ENCODE peak calls at places on chromosomes 11 and 22, in six cellular contexts. V is T-helper 2 cell; O is astrocyte of the spinal cord; B is activated T-cell treated with anti-CD3 and anti-CD28 coated beads, Interleukin-2, amount 50 U/mL, for 4 hours; W is cardiac fibroblast; R is activated CD8-positive, alpha-beta memory T cell treated with anti-CD3 and anti-CD28 coated beads, Interleukin-2, amount 50 U/mL, for 4 hours. K is an unnamed sample.

GRCh38 chr11:68751331-68751856 is at the start of gene TESMIN:
- DNase-seq in V (peak; percentile 90), B (peak; percentile 94), R (peak; percentile 92), O (peak; percentile 62), W (peak; percentile 74), K (peak; percentile 10)

GRCh38 chr11:2930705-2931415 is 1.6 kb upstream of the PHLDA2 start:
- DNase-seq in R (peak; percentile 38), O (peak; percentile 54), W (peak; percentile 53), V (no peak), B (peak; percentile 31), K (peak; percentile 31)

GRCh38 chr11:61891331-61892084 is at the start of gene FADS3:
- DNase-seq in V (peak; percentile 68), R (peak; percentile 48), O (peak; percentile 76), B (peak; percentile 26), W (peak; percentile 90), K (no peak)

GRCh38 chr11:93608280-93608862 is 53.1 kb upstream of the CEP295 start:
- DNase-seq in B (no peak), O (no peak), V (no peak), W (no peak), R (no peak), K (no peak)

GRCh38 chr11:7651140-7651551 is 22.2 kb downstream of the CYB5R2 start:
- DNase-seq in V (no peak), O (no peak), W (no peak), R (no peak), B (no peak), K (no peak)

GRCh38 chr22:44887941-44888366 is 121.9 kb downstream of the PHF21B start:
- DNase-seq in W (no peak), O (no peak), B (no peak), R (no peak), V (no peak), K (no peak)

GRCh38 chr11:62880231-62880802 is 379 bp upstream of the SLC3A2 start:
- DNase-seq in V (no peak), R (no peak), O (peak; percentile 69), W (peak; percentile 92), B (no peak), K (no peak)

GRCh38 chr11:95050595-95051202 is 1.5 kb downstream of the KDM4F start:
- DNase-seq in W (no peak), V (no peak), B (no peak), O (no peak), R (no peak), K (no peak)

GRCh38 chr11:93329936-93330445 is 551 bp upstream of the DEUP1 start:
- DNase-seq in O (peak; percentile 10), V (no peak), R (no peak), W (no peak), B (no peak), K (no peak)

GRCh38 chr22:26086359-26086758 is 82.9 kb upstream of the SEZ6L start:
- DNase-seq in R (no peak), O (no peak), W (no peak), V (no peak), B (no peak), K (no peak)

GRCh38 chr22:38523479-38523878 is 17.4 kb upstream of the DDX17 start:
- DNase-seq in B (no peak), W (no peak), O (no peak), V (no peak), R (no peak), K (no peak)

GRCh38 chr11:64722141-64723050 is 601 bp downstream of the NRXN2 start:
- DNase-seq in V (no peak), O (no peak), B (no peak), W (no peak), R (no peak), K (no peak)

GRCh38 chr11:116641561-116642045 is 131.2 kb downstream of the BUD13 start:
- DNase-seq in O (peak; percentile 2), W (peak; percentile 34), B (no peak), R (no peak), V (no peak), K (no peak)

GRCh38 chr22:18156878-18157713 is 7.1 kb downstream of the USP18 start:
- DNase-seq in O (peak; percentile 99), R (no peak), W (peak; percentile 81), B (peak; percentile 31), V (peak; percentile 30), K (no peak)

GRCh38 chr11:67558084-67558772 is 25.4 kb upstream of the GSTP1 start:
- DNase-seq in V (no peak), O (no peak), W (peak; percentile 69), R (no peak), B (no peak), K (peak; percentile 70)

GRCh38 chr22:33036881-33037280 is 21.3 kb downstream of the SYN3 start:
- DNase-seq in O (no peak), R (no peak), W (no peak), B (no peak), V (no peak), K (no peak)

GRCh38 chr22:35971418-35972119 is 57.1 kb downstream of the RBFOX2 start:
- DNase-seq in B (no peak), O (peak; percentile 92), V (no peak), W (peak; percentile 90), R (no peak), K (no peak)

GRCh38 chr11:130124096-130124495 is 35.5 kb upstream of the ST14 start:
- DNase-seq in O (peak; percentile 78), B (no peak), R (no peak), V (no peak), W (peak; percentile 93), K (no peak)

GRCh38 chr22:49235463-49236300 is 592.0 kb downstream of the BRD1 start:
- DNase-seq in R (no peak), B (no peak), W (no peak), O (no peak), V (no peak), K (no peak)

GRCh38 chr11:89275966-89276365 is 98.3 kb downstream of the TYR start:
- DNase-seq in B (no peak), W (no peak), V (no peak), O (no peak), R (no peak), K (no peak)

GRCh38 chr11:117384045-117384444 is 56.4 kb downstream of the CEP164 start:
- DNase-seq in V (no peak), W (peak; percentile 46), O (peak; percentile 68), R (no peak), B (no peak), K (no peak)

GRCh38 chr11:111403021-111403725 is 24.1 kb upstream of the POU2AF1 start:
- DNase-seq in B (no peak), V (no peak), O (no peak), W (no peak), R (no peak), K (no peak)

GRCh38 chr11:122776546-122776945 is 61.8 kb upstream of the CRTAM start:
- DNase-seq in R (no peak), O (no peak), B (no peak), V (no peak), W (peak; percentile 48), K (no peak)